ENCODE peak calls at places on chromosomes 13 and 19, in six cellular contexts. W, U, B, A, J and O are unnamed samples.

GRCh38 chr19:41586064-41586463 is 10.1 kb downstream of the CEACAM21 start:
- DNase-seq in W (no peak), U (no peak), B (no peak), A (no peak), J (no peak), O (no peak)

GRCh38 chr13:39406688-39407087 is 196.3 kb downstream of the LHFPL6 start:
- DNase-seq in W (no peak), U (no peak), B (no peak), A (no peak), J (peak), O (no peak)

GRCh38 chr13:67285611-67286010 is 55.5 kb upstream of the PCDH9 start:
- DNase-seq in W (no peak), U (no peak), B (no peak), A (no peak), J (no peak), O (no peak)

GRCh38 chr13:71751074-71751473 is 115.9 kb downstream of the DACH1 start:
- DNase-seq in W (no peak), U (no peak), B (no peak), A (no peak), J (no peak), O (no peak)

GRCh38 chr13:110034031-110034430 is 247.6 kb upstream of the IRS2 start:
- DNase-seq in W (no peak), U (no peak), B (no peak), A (no peak), J (no peak), O (no peak)

GRCh38 chr13:50285283-50285682 is 270.0 kb downstream of the KCNRG start:
- DNase-seq in W (no peak), U (no peak), B (no peak), A (no peak), J (no peak), O (no peak)

GRCh38 chr13:49935171-49936084 is 712 bp downstream of the SPRYD7 start:
- DNase-seq in W (peak), U (peak), B (no peak), A (no peak), J (peak), O (no peak)

GRCh38 chr19:32010071-32010470 is 335.3 kb upstream of the ZNF507 start:
- DNase-seq in W (no peak), U (no peak), B (no peak), A (no peak), J (no peak), O (no peak)

GRCh38 chr19:52748336-52748950 is 13.6 kb upstream of the ZNF611 start:
- DNase-seq in W (peak), U (peak), B (no peak), A (no peak), J (peak), O (no peak)

GRCh38 chr13:112962911-112963625 is 5.9 kb upstream of the MCF2L start:
- DNase-seq in W (no peak), U (no peak), B (no peak), A (no peak), J (no peak), O (no peak)

GRCh38 chr13:112961457-112962369 is 7.3 kb upstream of the MCF2L start:
- DNase-seq in W (no peak), U (no peak), B (no peak), A (no peak), J (no peak), O (no peak)

GRCh38 chr13:112965103-112965502 is 3.9 kb upstream of the MCF2L start:
- DNase-seq in W (no peak), U (no peak), B (no peak), A (peak), J (no peak), O (no peak)

GRCh38 chr13:112962396-112962795 is 6.6 kb upstream of the MCF2L start:
- DNase-seq in W (no peak), U (no peak), B (no peak), A (peak), J (no peak), O (no peak)

GRCh38 chr13:112963641-112964040 is 5.4 kb upstream of the MCF2L start:
- DNase-seq in W (no peak), U (no peak), B (no peak), A (peak), J (no peak), O (no peak)
- TF ChIP-seq CTCF in W (no peak), U (no peak), B (no peak), A (no peak), J (no peak), O (no peak)

GRCh38 chr13:59867867-59868266 is 295.9 kb downstream of the DIAPH3 start:
- DNase-seq in W (no peak), U (no peak), B (no peak), A (no peak), J (no peak), O (no peak)
- H3K4me3 ChIP-seq in W (no peak), U (no peak), B (no peak), A (no peak), J (no peak), O (no peak)

DNA sequence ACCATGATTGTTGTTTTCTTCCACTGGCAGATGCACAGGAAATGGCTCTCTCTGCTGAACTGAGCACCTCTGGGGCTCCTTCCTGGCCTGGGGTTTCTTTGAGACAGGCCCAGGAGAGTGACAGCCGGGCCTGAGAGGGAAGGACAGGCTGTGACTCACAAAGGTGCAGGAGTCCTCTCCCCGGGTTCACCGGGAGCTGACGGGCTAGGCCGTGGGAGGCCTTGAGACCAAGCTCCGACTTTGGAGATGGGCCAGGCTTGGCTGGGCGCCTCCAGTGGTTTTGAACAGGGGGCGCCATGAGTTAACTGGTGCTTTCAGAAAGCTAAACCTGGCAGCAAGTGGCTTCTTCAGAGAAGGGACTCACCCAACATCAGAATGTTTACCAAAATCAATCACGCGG is 143.4 kb downstream of the URI1 start:
- DNase-seq in W (peak), U (peak), B (no peak), A (peak), J (no peak), O (no peak)
- TF ChIP-seq CTCF in W (no peak), U (peak), B (no peak), A (no peak), J (no peak), O (no peak)

DNA sequence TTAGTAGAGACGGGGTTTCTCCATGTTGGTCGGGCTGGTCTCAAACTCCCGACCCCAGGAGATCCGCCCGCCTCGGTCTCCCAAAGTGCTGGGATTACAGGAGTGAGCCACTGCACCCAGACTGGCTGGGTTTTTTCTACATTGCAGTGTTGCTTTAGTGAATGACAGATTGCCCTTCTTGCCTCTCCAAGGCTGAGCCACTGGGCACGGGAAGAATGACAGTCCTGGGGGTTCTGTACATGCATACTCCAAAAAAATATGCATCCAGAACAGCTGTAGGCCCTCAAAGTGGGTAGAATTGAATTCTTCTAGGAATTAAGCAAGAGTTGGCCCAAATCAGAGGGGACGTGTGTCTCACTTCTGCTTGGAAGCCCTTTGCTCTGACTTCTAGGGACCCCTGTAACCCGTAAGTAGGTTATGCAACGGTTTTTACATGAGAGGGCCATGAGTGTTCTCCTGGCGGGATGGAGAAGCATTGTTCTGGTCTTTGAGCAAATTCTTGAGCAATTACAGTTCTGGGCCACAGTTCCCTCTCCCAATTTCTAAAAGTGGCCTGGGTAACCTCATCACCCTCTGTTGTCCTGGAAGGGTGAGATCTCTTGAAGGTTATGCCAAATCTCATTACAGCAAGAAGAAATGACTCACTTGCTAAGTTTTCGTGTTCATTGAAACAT is 3.6 kb downstream of the ACTN4 start:
- DNase-seq in W (no peak), U (no peak), B (no peak), A (peak), J (peak), O (no peak)
- H3K4me3 ChIP-seq in W (no peak), U (no peak), B (peak), A (no peak), J (peak), O (no peak)

DNA sequence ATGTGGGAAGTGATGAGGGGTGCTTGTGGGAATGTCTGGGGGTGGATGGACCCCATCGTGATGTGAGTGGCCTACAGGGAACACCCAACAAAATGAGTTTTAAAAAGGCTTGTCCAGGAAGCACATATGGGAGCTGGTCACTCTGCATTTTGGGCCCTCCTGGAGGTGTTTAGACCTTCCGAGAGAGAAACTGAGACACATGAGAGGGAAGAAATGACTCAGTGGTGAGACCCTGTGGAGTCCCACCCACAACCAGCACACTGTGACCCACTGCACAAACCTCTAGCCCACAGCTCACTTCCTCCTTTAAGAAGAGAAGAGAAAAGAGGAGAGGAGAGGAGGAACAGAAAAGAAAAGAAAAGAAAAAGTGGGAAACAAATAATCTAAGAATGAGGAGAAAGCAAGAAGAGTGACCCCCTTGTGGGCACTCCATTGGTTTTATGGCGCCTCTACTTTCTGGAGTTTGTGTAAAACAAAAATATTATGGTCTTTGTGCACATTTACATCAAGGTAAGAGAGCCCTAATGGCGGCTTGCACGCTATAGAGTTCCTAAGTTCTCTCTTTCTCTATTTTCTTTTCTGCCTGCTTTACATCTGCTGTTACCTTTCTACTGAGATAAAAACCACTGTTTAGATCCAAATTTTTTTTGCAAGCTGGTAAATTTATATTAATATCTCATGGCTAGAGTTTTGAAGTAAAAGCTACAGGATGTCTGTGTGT is 13.3 kb upstream of the LILRB1 start:
- DNase-seq in W (no peak), U (no peak), B (no peak), A (no peak), J (no peak), O (no peak)
- TF ChIP-seq CTCF in W (no peak), U (no peak), B (no peak), A (no peak), J (no peak), O (no peak)